ENCODE peak calls at places on chromosomes 7 and 10, in six cellular contexts. Z is H9, W is neuronal stem cell, B is H1, L is IMR-90, R is mesenchymal stem cell. T is an unnamed sample.

GRCh38 chr10:13915710-13916109 is 328.9 kb downstream of the PRPF18 start:
- DNase-seq in L (no peak), R (no peak), B (no peak), Z (no peak), W (peak; percentile 26), T (no peak)

GRCh38 chr10:16105082-16105481 is 244.8 kb upstream of the MINDY3 start:
- DNase-seq in B (no peak), R (no peak), W (no peak), L (no peak), Z (no peak), T (no peak)

GRCh38 chr10:4081691-4082111 is 296.7 kb upstream of the KLF6 start:
- DNase-seq in B (no peak), Z (no peak), L (no peak), R (peak; percentile 85), W (no peak), T (no peak)

GRCh38 chr10:4086041-4086886 is 301.3 kb upstream of the KLF6 start:
- DNase-seq in L (no peak), B (no peak), Z (no peak), W (peak; percentile 6), R (no peak), T (no peak)

GRCh38 chr10:130560079-130560478 is 423.9 kb downstream of the GLRX3 start:
- DNase-seq in W (no peak), R (no peak), B (no peak), L (no peak), Z (peak; percentile 30), T (peak; percentile 16)

GRCh38 chr10:92087750-92088395 is 164.3 kb downstream of the BTAF1 start:
- DNase-seq in R (peak; percentile 88), B (peak; percentile 38), L (peak; percentile 82), W (peak; percentile 65), Z (peak; percentile 77), T (peak; percentile 97)

GRCh38 chr7:36723951-36724664 is at the start of gene AOAH:
- DNase-seq in W (no peak), R (no peak), Z (no peak), B (no peak), L (no peak), T (no peak)

GRCh38 chr7:82446897-82447296 is 3.3 kb upstream of the CACNA2D1 start:
- DNase-seq in L (no peak), Z (no peak), W (no peak), R (no peak), B (no peak), T (no peak)

GRCh38 chr10:99526861-99527504 is 5.8 kb upstream of the NKX2-3 start:
- DNase-seq in B (no peak), W (no peak), R (no peak), L (no peak), Z (no peak), T (no peak)

GRCh38 chr7:125563964-125564529 is 634.4 kb upstream of the POT1 start:
- DNase-seq in L (no peak), R (no peak), W (no peak), Z (peak; percentile 53), B (no peak), T (peak; percentile 16)

GRCh38 chr10:80945267-80945880 is 407.7 kb downstream of the SH2D4B start:
- DNase-seq in R (peak; percentile 27), Z (peak; percentile 43), B (peak; percentile 10), W (peak; percentile 23), L (no peak), T (peak; percentile 73)

GRCh38 chr7:138935438-138936079 is 45.6 kb downstream of the KIAA1549 start:
- DNase-seq in W (no peak), L (peak; percentile 92), R (peak; percentile 84), B (no peak), Z (no peak), T (peak; percentile 74)

GRCh38 chr10:75929630-75930161 is 498.3 kb downstream of the LRMDA start:
- DNase-seq in L (no peak), B (no peak), W (no peak), Z (no peak), R (no peak), T (no peak)

GRCh38 chr7:151711906-151712771 is 164.8 kb downstream of the PRKAG2 start:
- DNase-seq in W (no peak), Z (no peak), R (no peak), L (no peak), B (no peak), T (no peak)

GRCh38 chr10:79430506-79430905 is 14.9 kb downstream of the ZCCHC24 start:
- DNase-seq in Z (no peak), W (no peak), B (no peak), L (no peak), R (no peak), T (no peak)

GRCh38 chr10:4119107-4119506 is 334.1 kb upstream of the KLF6 start:
- DNase-seq in R (no peak), L (no peak), B (no peak), Z (no peak), W (no peak), T (no peak)

GRCh38 chr7:157538321-157538720 is 201.5 kb downstream of the DNAJB6 start:
- DNase-seq in Z (no peak), B (no peak), W (no peak), L (no peak), R (no peak), T (no peak)

GRCh38 chr7:146982482-146982881 is 865.9 kb downstream of the CNTNAP2 start:
- DNase-seq in B (no peak), W (no peak), R (no peak), L (no peak), Z (no peak), T (no peak)

GRCh38 chr7:30255096-30255769 is 29.2 kb upstream of the ZNRF2 start:
- DNase-seq in Z (no peak), B (no peak), W (no peak), L (no peak), R (no peak), T (no peak)

GRCh38 chr10:132408367-132408781 is 11.4 kb downstream of the PWWP2B start:
- DNase-seq in L (no peak), R (peak; percentile 52), B (no peak), W (no peak), Z (peak; percentile 58), T (peak; percentile 64)

GRCh38 chr7:50798126-50798525 is 15.4 kb upstream of the GRB10 start:
- DNase-seq in B (no peak), W (no peak), Z (no peak), R (no peak), L (no peak), T (no peak)

GRCh38 chr7:141737118-141737835 is 881 bp upstream of the SSBP1 start:
- DNase-seq in R (peak; percentile 2), Z (no peak), B (no peak), L (no peak), W (no peak), T (no peak)

GRCh38 chr10:92238586-92239098 is 52.2 kb downstream of the CPEB3 start:
- DNase-seq in Z (no peak), L (peak; percentile 43), R (peak; percentile 55), W (no peak), B (no peak), T (peak; percentile 47)

GRCh38 chr10:62582804-62583208 is 208.6 kb downstream of the ZNF365 start:
- DNase-seq in R (peak; percentile 89), L (peak; percentile 98), B (no peak), W (no peak), Z (no peak), T (no peak)

GRCh38 chr7:139648941-139649425 is 125.5 kb downstream of the CLEC2L start:
- DNase-seq in B (no peak), L (no peak), W (no peak), R (no peak), Z (no peak), T (no peak)

GRCh38 chr10:72692897-72693598 is 1.1 kb downstream of the MCU start:
- DNase-seq in R (peak; percentile 46), Z (no peak), W (no peak), B (no peak), L (peak; percentile 18), T (peak; percentile 34)

GRCh38 chr10:48509974-48510692 is 94.7 kb downstream of the ARHGAP22 start:
- DNase-seq in W (no peak), L (no peak), B (no peak), Z (peak; percentile 38), R (no peak), T (peak; percentile 67)

GRCh38 chr7:38107486-38107893 is 70.6 kb upstream of the STARD3NL start:
- DNase-seq in L (peak; percentile 35), W (peak; percentile 64), R (peak; percentile 52), B (peak; percentile 7), Z (peak; percentile 69), T (peak; percentile 69)
- H4K8ac ChIP-seq in L (no peak overlapping the region), W (no peak overlapping the region), R (no peak overlapping the region), B (no peak overlapping the region), Z (no peak overlapping the region), T (no peak overlapping the region)

GRCh38 chr7:148265896-148266295 is 324.7 kb upstream of the C7orf33 start:
- DNase-seq in L (no peak), B (no peak), Z (no peak), R (no peak), W (no peak), T (no peak)
- H2AK5ac ChIP-seq in L (no peak overlapping the region), B (peak overlapping the region; percentile 54), Z (no peak overlapping the region), R (no peak overlapping the region), W (no peak overlapping the region), T (no peak overlapping the region)

DNA sequence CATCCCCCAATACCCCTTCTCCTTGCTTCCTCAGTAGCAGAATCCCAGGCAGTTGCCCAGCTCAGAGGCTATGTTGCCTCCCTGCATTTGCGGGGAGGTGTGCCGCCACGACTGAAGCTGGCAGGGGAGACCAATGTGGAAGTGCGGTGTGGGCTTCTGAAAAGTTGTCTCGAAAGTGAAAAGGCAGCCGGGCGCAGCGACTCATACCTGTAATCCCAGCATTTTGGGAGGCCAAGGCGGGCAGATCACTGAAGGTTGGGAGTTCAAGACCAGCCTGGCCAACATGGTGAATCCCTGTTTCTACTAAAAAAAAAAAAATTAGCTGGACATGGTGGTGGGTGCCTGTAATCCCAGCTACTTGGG is 15.9 kb upstream of the PFKFB3 start:
- DNase-seq in W (no peak), R (no peak), Z (no peak), L (no peak), B (no peak), T (no peak)
- H2BK15ac ChIP-seq in W (no peak overlapping the region), R (peak overlapping the region; percentile 48), Z (no peak overlapping the region), L (no peak overlapping the region), B (no peak overlapping the region), T (no peak overlapping the region)

GRCh38 chr10:97347317-97347716 is 12.8 kb upstream of the FRAT2 start:
- DNase-seq in W (no peak), B (no peak), L (no peak), Z (no peak), R (no peak), T (no peak)

GRCh38 chr10:97350138-97350537 is 15.6 kb upstream of the FRAT2 start:
- DNase-seq in L (no peak), W (no peak), R (no peak), Z (no peak), B (no peak), T (no peak)

GRCh38 chr10:97355571-97355975 is 21.0 kb upstream of the FRAT2 start:
- DNase-seq in Z (no peak), R (no peak), L (no peak), B (no peak), W (no peak), T (peak; percentile 42)

GRCh38 chr10:97353945-97354344 is 19.4 kb upstream of the FRAT2 start:
- DNase-seq in W (no peak), R (no peak), Z (no peak), L (no peak), B (no peak), T (no peak)

DNA sequence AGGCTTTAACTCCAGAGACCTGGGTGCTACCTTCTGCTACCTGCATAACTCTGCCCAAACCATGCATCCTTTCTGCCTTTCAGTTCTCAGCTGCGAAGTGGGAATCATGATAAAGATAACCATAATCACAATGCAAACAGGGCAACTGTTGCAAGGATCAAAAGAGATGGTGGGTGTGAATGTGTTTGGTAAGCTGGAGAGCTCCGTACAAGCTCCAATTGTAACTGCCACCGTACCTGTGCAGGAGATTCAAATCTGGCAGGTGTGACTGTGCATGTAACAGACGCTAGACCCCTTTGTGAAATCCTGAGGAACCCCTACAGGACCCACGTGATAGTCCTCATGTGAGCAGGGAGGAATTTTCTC is 15.2 kb upstream of the FRAT2 start:
- DNase-seq in B (no peak), W (no peak), L (no peak), R (no peak), Z (no peak), T (no peak)
- H4K8ac ChIP-seq in B (no peak overlapping the region), W (no peak overlapping the region), L (no peak overlapping the region), R (no peak overlapping the region), Z (no peak overlapping the region), T (no peak overlapping the region)

T was measured in mesendoderm.